ENCODE peak calls at places on chromosome 9, in five cellular contexts. H, D, R, G and X are unnamed samples. For H3K27me3, the result is how much of the 10 kb centered on the place peaks cover.

GRCh38 chr9:38416461-38416860 is 7.8 kb downstream of the IGFBPL1 start:
- DNase-seq in H (no peak), D (no peak), R (no peak), G (no peak), X (no peak)

GRCh38 chr9:137382728-137383452 is 40.1 kb downstream of the EXD3 start:
- DNase-seq in H (no peak), D (no peak), R (no peak), G (no peak), X (no peak)

GRCh38 chr9:6884101-6884500 is 126.3 kb downstream of the KDM4C start:
- DNase-seq in H (no peak), D (no peak), R (no peak), G (no peak), X (no peak)

GRCh38 chr9:11064853-11065252 is 452.1 kb upstream of the PTPRD start:
- DNase-seq in H (no peak), D (no peak), R (no peak), G (no peak), X (no peak)

GRCh38 chr9:138098908-138099791 is 221.6 kb downstream of the CACNA1B start:
- DNase-seq in H (peak), D (peak), R (no peak), G (no peak), X (no peak)

GRCh38 chr9:137077010-137077747 is at the start of gene UAP1L1:
- DNase-seq in H (peak), D (peak), R (peak), G (peak), X (peak)

GRCh38 chr9:106784076-106784475 is 78.9 kb upstream of the ZNF462 start:
- DNase-seq in H (no peak), D (no peak), R (no peak), G (no peak), X (no peak)

GRCh38 chr9:97555164-97555563 is 53.7 kb downstream of the TMOD1 start:
- DNase-seq in H (no peak), D (no peak), R (no peak), G (no peak), X (no peak)

GRCh38 chr9:76912631-76913275 is 6.8 kb upstream of the PRUNE2 start:
- DNase-seq in H (no peak), D (no peak), R (no peak), G (peak), X (no peak)

GRCh38 chr9:137140151-137141012 is 1.4 kb downstream of the GRIN1 start:
- DNase-seq in H (no peak), D (no peak), R (no peak), G (no peak), X (no peak)

GRCh38 chr9:129722913-129723312 is 29.9 kb downstream of the PTGES start:
- DNase-seq in H (no peak), D (no peak), R (no peak), G (no peak), X (no peak)

GRCh38 chr9:84519486-84519885 is 150.0 kb upstream of the NTRK2 start:
- DNase-seq in H (no peak), D (no peak), R (no peak), G (no peak), X (no peak)

GRCh38 chr9:87069690-87070089 is 122.4 kb upstream of the GAS1 start:
- DNase-seq in H (no peak), D (no peak), R (no peak), G (no peak), X (no peak)

GRCh38 chr9:120892177-120892747 is 15.3 kb upstream of the PHF19 start:
- DNase-seq in H (no peak), D (no peak), R (peak), G (peak), X (no peak)

GRCh38 chr9:120890415-120891254 is 13.6 kb upstream of the PHF19 start:
- DNase-seq in H (no peak), D (no peak), R (peak), G (peak), X (no peak)

GRCh38 chr9:120889606-120890396 is 12.8 kb upstream of the PHF19 start:
- DNase-seq in H (no peak), D (no peak), R (no peak), G (peak), X (no peak)

GRCh38 chr9:120892748-120893584 is 16.0 kb upstream of the PHF19 start:
- DNase-seq in H (no peak), D (peak), R (peak), G (peak), X (peak)

DNA sequence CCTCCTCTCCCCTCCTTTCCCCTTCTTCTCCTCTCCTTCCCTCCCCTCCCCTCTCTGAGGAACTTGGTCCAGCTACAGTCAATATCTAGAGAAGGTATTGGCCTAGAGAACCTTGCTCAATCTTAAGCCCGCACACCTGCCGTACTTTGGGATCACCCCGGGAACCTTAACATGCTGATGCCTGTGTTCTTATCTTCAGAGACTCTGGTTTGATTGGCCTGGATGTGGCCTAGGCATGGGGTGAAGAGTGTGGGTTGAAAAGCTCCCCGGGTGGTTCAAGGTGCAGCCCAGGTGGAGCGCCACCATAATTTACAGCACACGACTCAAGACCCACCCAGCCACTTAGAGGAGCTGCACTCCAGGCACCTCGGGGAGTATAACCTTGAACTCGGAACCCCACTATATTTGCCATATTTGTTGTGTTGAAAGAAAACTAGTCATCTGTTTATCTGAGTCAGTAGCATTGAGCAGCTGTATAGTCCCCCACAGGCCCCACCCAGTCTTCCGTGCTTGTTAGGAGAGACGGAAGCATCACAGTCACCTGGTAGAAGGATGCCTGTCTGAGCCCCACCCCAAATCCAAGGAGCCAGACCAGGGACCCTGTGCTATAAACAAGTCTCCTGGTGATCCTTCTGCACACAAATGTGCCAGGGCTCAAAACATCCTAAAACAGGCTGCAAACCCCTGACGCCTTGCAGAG is 14.4 kb upstream of the PHF19 start:
- DNase-seq in H (no peak), D (peak), R (peak), G (peak), X (peak)
- H3K4me3 ChIP-seq in H (no peak), D (no peak), R (peak), G (peak), X (peak)

GRCh38 chr9:36891341-36891811 is 142.7 kb downstream of the PAX5 start:
- DNase-seq in H (no peak), D (no peak), R (no peak), G (no peak), X (no peak)
- H3K27me3 ChIP-seq in H (under half), D (under half), R (under half), G (under half), X (under half)

DNA sequence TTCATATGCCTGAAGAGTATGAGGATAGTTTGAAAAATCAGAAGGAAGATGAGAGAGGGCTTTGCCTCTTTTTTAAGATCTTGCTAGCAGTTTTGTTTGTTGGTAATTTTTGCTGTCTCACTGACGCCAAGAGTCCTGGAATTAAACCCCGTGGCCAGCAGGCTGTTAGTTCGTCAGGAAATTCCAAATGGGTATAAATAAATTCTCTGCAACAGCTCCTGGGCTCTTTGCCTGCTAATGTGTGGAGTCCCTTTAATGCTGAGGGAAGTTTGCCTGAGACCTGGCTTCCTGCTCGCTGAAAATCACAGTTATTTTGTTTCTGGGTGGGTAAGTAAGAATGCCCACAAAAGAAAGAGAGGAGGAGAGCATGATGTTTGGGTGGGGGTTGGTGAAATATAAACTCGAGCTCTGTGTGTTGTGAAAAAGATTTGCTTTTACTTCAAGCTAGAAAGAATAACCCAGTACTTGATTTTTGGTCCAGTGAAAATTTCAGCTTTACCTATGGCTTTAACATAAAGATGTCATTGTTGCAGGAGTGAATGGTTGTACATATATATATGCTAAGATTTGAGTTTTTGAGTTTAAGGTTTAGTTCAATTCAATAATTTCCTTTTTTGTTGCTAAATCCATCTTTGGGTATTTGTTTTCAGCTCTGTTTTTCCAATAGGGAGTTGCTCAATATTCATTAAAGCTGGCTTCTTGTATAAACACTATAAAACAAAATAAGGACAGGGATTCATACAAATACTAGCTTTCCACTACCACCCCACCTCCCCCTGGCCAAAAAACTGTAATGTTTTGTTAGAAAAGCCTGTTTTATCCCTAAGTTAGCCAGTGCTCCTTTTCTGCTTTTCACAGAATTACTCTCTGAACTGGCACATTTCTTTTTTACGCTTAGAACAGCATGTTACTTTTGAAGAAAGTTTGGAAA is 147.8 kb upstream of the DMRT1 start:
- DNase-seq in H (no peak), D (no peak), R (no peak), G (no peak), X (no peak)
- H3K4me3 ChIP-seq in H (peak), D (no peak), R (no peak), G (no peak), X (no peak)

GRCh38 chr9:131049829-131050715 is 41.1 kb downstream of the LAMC3 start:
- DNase-seq in H (no peak), D (no peak), R (no peak), G (no peak), X (no peak)

GRCh38 chr9:131046093-131046380 is 37.1 kb downstream of the LAMC3 start:
- DNase-seq in H (no peak), D (no peak), R (no peak), G (peak), X (no peak)

GRCh38 chr9:131046581-131047202 is 37.7 kb downstream of the LAMC3 start:
- DNase-seq in H (peak), D (peak), R (peak), G (peak), X (peak)

GRCh38 chr9:131048820-131049219 is 39.8 kb downstream of the LAMC3 start:
- DNase-seq in H (no peak), D (no peak), R (no peak), G (no peak), X (no peak)

GRCh38 chr9:131048332-131048731 is 39.4 kb downstream of the LAMC3 start:
- DNase-seq in H (no peak), D (no peak), R (no peak), G (no peak), X (no peak)
- H3K27me3 ChIP-seq in H (under half), D (under half), R (under half), G (under half), X (under half)

GRCh38 chr9:88198346-88198807 is 60.1 kb upstream of the SPATA31C2 start:
- DNase-seq in H (no peak), D (no peak), R (no peak), G (no peak), X (no peak)
- H3K4me3 ChIP-seq in H (peak), D (no peak), R (no peak), G (no peak), X (no peak)

GRCh38 chr9:4297151-4297794 is 2.6 kb downstream of the GLIS3 start:
- DNase-seq in H (peak), D (peak), R (peak), G (peak), X (no peak)

GRCh38 chr9:4299006-4299795 is 667 bp downstream of the GLIS3 start:
- DNase-seq in H (peak), D (no peak), R (peak), G (peak), X (no peak)

GRCh38 chr9:4298255-4299005 is 1.4 kb downstream of the GLIS3 start:
- DNase-seq in H (peak), D (peak), R (peak), G (peak), X (peak)

GRCh38 chr9:4296217-4296616 is 3.7 kb downstream of the GLIS3 start:
- DNase-seq in H (no peak), D (no peak), R (no peak), G (no peak), X (no peak)

DNA sequence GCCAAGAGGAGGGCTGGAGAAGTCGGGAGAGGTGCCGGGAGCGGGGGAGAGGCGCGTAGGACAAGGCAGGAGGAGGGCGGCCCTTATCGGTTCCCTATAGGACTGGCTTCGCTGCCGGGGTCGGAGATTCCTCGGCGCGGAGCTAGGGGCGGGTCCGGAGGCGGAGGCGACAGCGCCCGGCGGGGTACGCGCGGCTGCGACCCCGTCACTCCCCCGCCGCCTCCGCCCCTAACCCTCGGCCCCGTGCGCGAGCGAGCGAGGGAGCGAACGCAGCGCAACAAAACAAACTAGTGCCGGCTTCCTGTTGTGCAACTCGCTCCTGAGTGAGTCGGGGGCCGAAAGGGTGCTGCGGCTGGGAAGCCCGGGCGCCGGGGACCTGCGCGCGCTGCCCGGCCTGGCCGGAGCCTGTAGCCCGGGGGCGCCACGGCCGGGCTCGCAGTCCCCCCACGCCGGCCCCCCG is 2.0 kb downstream of the GLIS3 start:
- DNase-seq in H (peak), D (peak), R (peak), G (peak), X (peak)
- H3K27me3 ChIP-seq in H (under half), D (under half), R (under half), G (half or more), X (under half)

GRCh38 chr9:93945400-93946337 is 9.5 kb downstream of the BARX1 start:
- DNase-seq in H (no peak), D (no peak), R (no peak), G (no peak), X (no peak)
- H3K4me3 ChIP-seq in H (peak), D (peak), R (no peak), G (no peak), X (no peak)

GRCh38 chr9:25427898-25428297 is 250.3 kb downstream of the TUSC1 start:
- DNase-seq in H (no peak), D (no peak), R (no peak), G (no peak), X (no peak)
- H3K27me3 ChIP-seq in H (under half), D (under half), R (under half), G (under half), X (under half)

DNA sequence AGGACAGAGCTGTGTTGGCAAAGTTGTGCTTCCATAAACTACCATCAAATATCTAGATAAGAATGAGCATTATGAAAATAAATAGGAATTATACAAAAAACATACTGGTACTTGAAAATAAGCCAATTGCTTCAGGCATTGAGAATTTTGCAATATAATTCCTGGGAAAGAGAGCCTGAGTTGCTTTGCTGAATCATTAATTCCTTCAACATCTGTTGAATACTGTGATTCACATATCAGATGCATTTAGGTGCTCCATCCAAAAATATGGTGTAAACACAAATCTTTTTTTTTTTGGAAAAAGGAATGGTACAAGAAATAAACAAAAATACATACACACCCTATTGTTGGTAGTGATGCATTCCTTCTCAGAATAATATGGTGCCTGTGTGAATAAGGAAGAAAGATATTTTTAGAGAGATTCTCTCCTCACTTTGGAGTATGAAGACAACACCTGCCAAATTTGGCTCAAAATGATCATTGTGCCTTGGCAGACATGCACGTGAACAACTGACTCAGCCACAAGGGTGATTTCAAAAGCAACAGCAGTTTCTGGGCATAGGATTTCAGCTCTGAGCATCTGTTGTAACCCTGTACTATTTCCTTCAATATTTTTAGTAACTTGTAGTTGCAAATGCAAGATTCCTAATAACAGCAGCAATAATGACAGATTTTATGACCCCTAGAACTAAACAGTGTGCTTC is 96.7 kb downstream of the CAVIN4 start:
- DNase-seq in H (no peak), D (no peak), R (no peak), G (no peak), X (no peak)
- H3K4me3 ChIP-seq in H (no peak), D (no peak), R (no peak), G (no peak), X (no peak)